ENCODE peak calls at places on chromosomes 2 and 18, in nine cellular contexts. D is neural crest cell; J is pancreas; Z is foreskin fibroblast; Q is activated naive CD8-positive, alpha-beta T cell treated with anti-CD3 and anti-CD28 coated beads, Interleukin-2, amount 50 U/mL, for 24 hours; U is activated T-helper 1 cell treated with Interleukin-2 at 50 U/mL for 16 hours; F is GM12865; K is D341Med; N is iris pigment epithelial cell. V is an unnamed sample.

GRCh38 chr2:224110811-224111210 is 71.7 kb upstream of the SERPINE2 start:
- DNase-seq in D (no peak), J (no peak), Z (no peak), Q (no peak), U (no peak), F (no peak), K (no peak), N (no peak), V (no peak)

GRCh38 chr18:23547806-23548205 is 38.5 kb downstream of the NPC1 start:
- DNase-seq in D (no peak), J (no peak), Z (no peak), Q (no peak), U (no peak), F (no peak), K (no peak), N (peak; percentile 60), V (no peak)

GRCh38 chr2:60945341-60945740 is 64.0 kb downstream of the REL start:
- DNase-seq in D (no peak), J (no peak), Z (no peak), Q (no peak), U (no peak), F (no peak), K (no peak), N (no peak), V (no peak)

GRCh38 chr2:54940723-54941122 is 109.5 kb downstream of the RTN4 start:
- DNase-seq in D (no peak), J (no peak), Z (no peak), Q (no peak), U (no peak), F (no peak), K (no peak), N (no peak), V (no peak)

GRCh38 chr2:232592687-232593407 is 40.6 kb upstream of the EFHD1 start:
- DNase-seq in D (no peak), J (no peak), Z (peak; percentile 63), Q (no peak), U (no peak), F (no peak), K (no peak), N (peak; percentile 92), V (peak; percentile 32)

GRCh38 chr2:207291287-207292249 is 125.8 kb upstream of the KLF7 start:
- DNase-seq in D (no peak), J (no peak), Z (no peak), Q (no peak), U (no peak), F (peak; percentile 35), K (no peak), N (no peak), V (no peak)

GRCh38 chr2:170882758-170883157 is 46.3 kb upstream of the GORASP2 start:
- DNase-seq in D (no peak), J (no peak), Z (no peak), Q (no peak), U (no peak), F (no peak), K (no peak), N (no peak), V (no peak)

GRCh38 chr18:64380117-64380516 is 231.2 kb upstream of the LINC00305 start:
- DNase-seq in D (no peak), J (no peak), Z (no peak), Q (no peak), U (no peak), F (peak; percentile 44), K (no peak), N (no peak), V (no peak)

GRCh38 chr2:86785456-86785855 is 5.3 kb downstream of the CD8A start:
- DNase-seq in D (no peak), J (no peak), Z (no peak), Q (peak; percentile 79), U (no peak), F (no peak), K (no peak), N (no peak), V (no peak)

GRCh38 chr2:241315879-241316700 is at the start of gene SEPTIN2:
- DNase-seq in D (peak; percentile 66), J (peak; percentile 44), Z (peak; percentile 30), Q (peak; percentile 75), U (no peak), F (no peak), K (no peak), N (peak; percentile 54), V (no peak)

GRCh38 chr2:203341741-203342310 is 13.6 kb downstream of the ABI2 start:
- DNase-seq in D (no peak), J (no peak), Z (no peak), Q (no peak), U (no peak), F (no peak), K (no peak), N (peak; percentile 60), V (no peak)

GRCh38 chr2:65113816-65114215 is 16.1 kb downstream of the RAB1A start:
- DNase-seq in D (no peak), J (no peak), Z (no peak), Q (no peak), U (no peak), F (no peak), K (no peak), N (no peak), V (no peak)

GRCh38 chr2:158009425-158009824 is 92.3 kb upstream of the UPP2 start:
- DNase-seq in D (no peak), J (peak; percentile 10), Z (no peak), Q (no peak), U (no peak), F (no peak), K (no peak), N (no peak), V (no peak)

GRCh38 chr2:202039278-202040100 is 5.8 kb downstream of the FZD7 start:
- DNase-seq in D (no peak), J (no peak), Z (no peak), Q (no peak), U (no peak), F (peak; percentile 35), K (no peak), N (no peak), V (no peak)

V was measured in pulmonary artery endothelial cell.